ENCODE peak calls at places on chromosomes 7 and 10, in nine cellular contexts. O is mammary epithelial cell; I is CD8-positive, alpha-beta T cell; W is left ventricle myocardium inferior; E is neuronal stem cell; P is stomach; Z is ovary; M is keratinocyte; N is GM23248. R is an unnamed sample.

GRCh38 chr7:73307436-73307835 is 1.2 kb downstream of the NSUN5 start:
- DNase-seq in O (no peak), I (no peak), W (no peak), E (no peak), P (no peak), Z (no peak), M (no peak), N (no peak), R (no peak)

GRCh38 chr10:60731134-60731883 is 47.0 kb upstream of the CDK1 start:
- DNase-seq in O (peak; percentile 11), I (no peak), W (no peak), E (no peak), P (no peak), Z (no peak), M (no peak), N (no peak), R (no peak)

GRCh38 chr7:17968791-17969715 is 28.8 kb upstream of the SNX13 start:
- DNase-seq in O (no peak), I (no peak), W (no peak), E (no peak), P (no peak), Z (no peak), M (no peak), N (no peak), R (no peak)

GRCh38 chr7:156603629-156604028 is 36.9 kb upstream of the RNF32 start:
- DNase-seq in O (no peak), I (no peak), W (no peak), E (no peak), P (no peak), Z (no peak), M (no peak), N (no peak), R (no peak)

GRCh38 chr7:135247746-135248471 is 14.3 kb downstream of the STRA8 start:
- DNase-seq in O (no peak), I (no peak), W (no peak), E (no peak), P (no peak), Z (no peak), M (no peak), N (no peak), R (no peak)

GRCh38 chr7:5824297-5824610 is 42.8 kb upstream of the RNF216 start:
- DNase-seq in O (no peak), I (peak; percentile 60), W (no peak), E (no peak), P (no peak), Z (no peak), M (no peak), N (no peak), R (no peak)

GRCh38 chr10:47013469-47014169 is 102.4 kb downstream of the PTPN20 start:
- DNase-seq in O (no peak), I (no peak), W (no peak), E (no peak), P (no peak), Z (no peak), M (no peak), N (peak; percentile 77), R (no peak)

GRCh38 chr7:132547806-132548205 is 28.5 kb downstream of the PLXNA4 start:
- DNase-seq in O (no peak), I (no peak), W (no peak), E (peak; percentile 31), P (no peak), Z (no peak), M (no peak), N (no peak), R (no peak)

GRCh38 chr10:60414877-60415585 is 25.4 kb upstream of the ANK3 start:
- DNase-seq in O (peak; percentile 95), I (no peak), W (no peak), E (no peak), P (no peak), Z (no peak), M (peak; percentile 46), N (peak; percentile 94), R (no peak)

GRCh38 chr10:122647383-122647968 is 52.2 kb downstream of the C10orf120 start:
- DNase-seq in O (no peak), I (no peak), W (no peak), E (no peak), P (no peak), Z (no peak), M (no peak), N (no peak), R (no peak)

GRCh38 chr7:44396498-44396897 is 71.1 kb upstream of the CAMK2B start:
- DNase-seq in O (no peak), I (no peak), W (no peak), E (no peak), P (no peak), Z (no peak), M (no peak), N (no peak), R (no peak)

GRCh38 chr10:96687317-96688012 is 32.8 kb downstream of the PIK3AP1 start:
- DNase-seq in O (no peak), I (no peak), W (no peak), E (no peak), P (no peak), Z (no peak), M (no peak), N (no peak), R (no peak)

GRCh38 chr10:8037199-8037801 is 17.2 kb upstream of the GATA3 start:
- DNase-seq in O (no peak), I (no peak), W (no peak), E (peak; percentile 14), P (no peak), Z (no peak), M (no peak), N (no peak), R (no peak)

DNA sequence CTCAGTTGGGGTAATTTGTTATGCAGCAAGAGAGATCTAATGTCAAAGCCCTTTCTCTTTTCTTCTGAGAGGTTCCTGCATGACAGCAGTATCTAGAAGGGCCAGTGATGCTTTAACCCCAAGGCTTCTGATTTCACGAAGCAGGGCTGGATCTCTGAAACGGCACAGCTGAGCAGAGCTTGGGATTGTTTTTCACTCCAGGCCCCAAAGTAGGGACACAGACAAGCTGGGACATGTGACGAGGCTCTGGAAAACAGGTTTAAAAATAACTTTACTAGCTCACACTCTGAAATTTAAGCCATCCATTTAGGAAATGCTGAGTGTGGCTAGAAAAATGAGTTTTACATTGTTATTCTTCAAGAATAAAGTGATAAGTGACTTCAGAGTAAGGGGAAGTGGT is 107.6 kb downstream of the GALNT17 start:
- DNase-seq in O (no peak), I (no peak), W (no peak), E (no peak), P (no peak), Z (no peak), M (no peak), N (no peak), R (no peak)
- H3K9me3 ChIP-seq in O (peaks cover 14% of the 10 kb centered on the region), I (no peaks in the 10 kb centered on the region), W (no peaks in the 10 kb centered on the region), E (no peaks in the 10 kb centered on the region), P (no peaks in the 10 kb centered on the region), Z (no peaks in the 10 kb centered on the region), M (peaks cover 2% of the 10 kb centered on the region), N (no peaks in the 10 kb centered on the region), R (no peaks in the 10 kb centered on the region)

DNA sequence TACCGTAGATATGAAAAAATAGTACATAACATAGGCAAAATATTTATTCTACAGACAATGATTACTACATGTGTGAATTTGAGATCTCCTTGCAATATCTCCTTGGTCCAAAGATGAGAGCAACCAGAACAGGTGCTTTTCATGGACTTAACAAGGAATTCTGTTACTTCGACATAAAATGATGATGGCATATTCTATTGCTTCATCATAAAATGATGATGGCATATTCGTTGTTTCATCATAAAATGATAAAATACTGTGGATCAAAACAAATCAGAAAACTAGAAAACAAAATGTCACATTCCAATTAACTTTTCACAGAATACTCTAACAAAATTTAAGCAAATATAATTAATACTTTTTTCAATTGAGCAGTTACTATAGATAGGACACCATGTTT is 4.8 kb downstream of the OSBPL3 start:
- DNase-seq in O (no peak), I (no peak), W (no peak), E (no peak), P (no peak), Z (no peak), M (no peak), N (no peak), R (no peak)
- H3K4me3 ChIP-seq in O (no peak overlapping the region), I (no peak overlapping the region), W (no peak overlapping the region), E (no peak overlapping the region), P (no peak overlapping the region), Z (no peak overlapping the region), M (no peak overlapping the region), N (no peak overlapping the region), R (no peak overlapping the region)

GRCh38 chr7:55939514-55940123 is 12.1 kb upstream of the MRPS17 start:
- DNase-seq in O (no peak), I (no peak), W (no peak), E (no peak), P (no peak), Z (no peak), M (no peak), N (no peak), R (no peak)
- H3K9me3 ChIP-seq in O (peaks cover 14% of the 10 kb centered on the region), I (peaks cover 18% of the 10 kb centered on the region), W (peaks cover 97% of the 10 kb centered on the region), E (peaks cover 9% of the 10 kb centered on the region), P (peaks cover 41% of the 10 kb centered on the region), Z (no peaks in the 10 kb centered on the region), M (peaks cover 4% of the 10 kb centered on the region), N (peaks cover 3% of the 10 kb centered on the region), R (peaks cover 39% of the 10 kb centered on the region)

GRCh38 chr10:88069338-88069737 is 205.9 kb downstream of the PTEN start:
- DNase-seq in O (no peak), I (no peak), W (no peak), E (no peak), P (no peak), Z (no peak), M (no peak), N (no peak), R (no peak)
- H3K4me3 ChIP-seq in O (no peak overlapping the region), I (no peak overlapping the region), W (no peak overlapping the region), E (no peak overlapping the region), P (no peak overlapping the region), Z (no peak overlapping the region), M (no peak overlapping the region), N (no peak overlapping the region), R (no peak overlapping the region)

DNA sequence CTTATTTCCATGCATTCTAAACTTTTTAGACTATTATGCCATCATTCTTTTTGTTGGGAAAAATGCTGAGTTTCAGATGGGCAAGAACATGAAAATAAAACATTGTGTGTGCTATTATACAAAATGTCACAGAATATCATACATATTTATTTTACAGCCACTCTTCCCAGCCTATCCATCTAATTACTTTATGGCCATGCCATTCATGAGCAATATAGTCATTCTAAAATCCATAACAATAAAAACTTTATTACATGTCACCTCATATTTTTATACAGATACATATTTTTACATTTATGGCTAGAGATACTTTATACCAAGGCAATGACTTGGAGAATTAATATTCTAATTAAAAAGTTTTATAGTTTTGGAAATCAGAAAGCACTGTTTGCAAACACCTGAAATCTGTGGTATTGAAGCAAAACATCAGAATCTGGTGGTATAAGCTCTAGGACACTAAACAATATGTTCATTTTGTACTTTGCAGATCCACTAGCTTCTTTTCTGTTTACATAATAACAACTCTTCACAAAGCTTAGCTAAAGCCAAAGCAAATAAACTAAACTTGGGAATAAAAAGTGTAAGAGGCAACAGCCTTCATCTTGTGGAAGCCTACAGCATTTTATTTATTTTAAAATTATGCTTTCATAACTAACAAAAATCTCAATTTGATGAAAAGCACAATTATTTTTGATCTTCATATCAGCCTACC is 210.1 kb downstream of the RNLS start:
- DNase-seq in O (no peak), I (no peak), W (no peak), E (no peak), P (no peak), Z (no peak), M (no peak), N (no peak), R (no peak)
- H3K9me3 ChIP-seq in O (no peaks in the 10 kb centered on the region), I (no peaks in the 10 kb centered on the region), W (no peaks in the 10 kb centered on the region), E (no peaks in the 10 kb centered on the region), P (no peaks in the 10 kb centered on the region), Z (no peaks in the 10 kb centered on the region), M (no peaks in the 10 kb centered on the region), N (no peaks in the 10 kb centered on the region), R (no peaks in the 10 kb centered on the region)

GRCh38 chr7:47266799-47267198 is 315.1 kb downstream of the TNS3 start:
- DNase-seq in O (no peak), I (no peak), W (no peak), E (no peak), P (peak; percentile 78), Z (no peak), M (no peak), N (peak; percentile 23), R (no peak)
- H3K4me3 ChIP-seq in O (no peak overlapping the region), I (no peak overlapping the region), W (no peak overlapping the region), E (no peak overlapping the region), P (peak overlapping the region; percentile 3), Z (no peak overlapping the region), M (no peak overlapping the region), N (no peak overlapping the region), R (no peak overlapping the region)

R was measured in heart right ventricle.